ENCODE peak calls at places on chromosomes 13 and 19, in four cellular contexts. One of them, this sample, is unnamed.

GRCh38 chr13:41075034-41075433 is 13.7 kb downstream of the WBP4 start:
- DNase-seq in transverse colon: no peak
- DNase-seq in spleen: no peak
- DNase-seq in breast epithelium: no peak
- DNase-seq in this sample: no peak

GRCh38 chr13:107351305-107351704 is 783.4 kb upstream of the ARGLU1 start:
- DNase-seq in spleen: no peak
- DNase-seq in transverse colon: no peak
- DNase-seq in breast epithelium: no peak
- DNase-seq in this sample: no peak

GRCh38 chr13:89214115-89214514 is 1542.9 kb downstream of the SLITRK5 start:
- DNase-seq in transverse colon: no peak
- DNase-seq in breast epithelium: no peak
- DNase-seq in spleen: no peak
- DNase-seq in this sample: no peak

GRCh38 chr19:47589824-47590223 is 16.9 kb upstream of the ZNF541 start:
- DNase-seq in transverse colon: no peak
- DNase-seq in breast epithelium: no peak
- DNase-seq in spleen: no peak
- DNase-seq in this sample: no peak

GRCh38 chr19:28425431-28425931 is 787.5 kb downstream of the UQCRFS1 start:
- DNase-seq in breast epithelium: no peak
- DNase-seq in spleen: no peak
- DNase-seq in transverse colon: no peak
- DNase-seq in this sample: no peak

GRCh38 chr13:42486711-42487198 is 87.2 kb upstream of the TNFSF11 start:
- DNase-seq in transverse colon: no peak
- DNase-seq in breast epithelium: no peak
- DNase-seq in spleen: no peak
- DNase-seq in this sample: no peak

GRCh38 chr19:16293133-16294085 is 31.2 kb upstream of the KLF2 start:
- DNase-seq in transverse colon: peak
- DNase-seq in spleen: no peak
- DNase-seq in breast epithelium: peak
- DNase-seq in this sample: peak

GRCh38 chr13:39419866-39420265 is 183.1 kb downstream of the LHFPL6 start:
- DNase-seq in transverse colon: no peak
- DNase-seq in spleen: no peak
- DNase-seq in breast epithelium: no peak
- DNase-seq in this sample: no peak

GRCh38 chr13:60369242-60369641 is 27.8 kb upstream of the TDRD3 start:
- DNase-seq in transverse colon: no peak
- DNase-seq in breast epithelium: no peak
- DNase-seq in spleen: no peak
- DNase-seq in this sample: no peak

GRCh38 chr13:91776650-91777193 is 378.3 kb downstream of the GPC5 start:
- DNase-seq in spleen: no peak
- DNase-seq in breast epithelium: no peak
- DNase-seq in transverse colon: no peak
- DNase-seq in this sample: no peak

GRCh38 chr19:48798937-48799336 is 11.9 kb downstream of the BCAT2 start:
- DNase-seq in spleen: no peak
- DNase-seq in transverse colon: no peak
- DNase-seq in breast epithelium: no peak
- DNase-seq in this sample: no peak

GRCh38 chr19:43596842-43597461 is 557 bp downstream of the ZNF576 start:
- DNase-seq in spleen: no peak
- DNase-seq in transverse colon: no peak
- DNase-seq in breast epithelium: no peak
- DNase-seq in this sample: no peak

GRCh38 chr13:49248433-49249002 is 793 bp downstream of the CDADC1 start:
- DNase-seq in spleen: no peak
- DNase-seq in breast epithelium: no peak
- DNase-seq in transverse colon: no peak
- DNase-seq in this sample: no peak

GRCh38 chr13:76994281-76994680 is 2.4 kb downstream of the CLN5 start:
- DNase-seq in spleen: no peak
- DNase-seq in transverse colon: no peak
- DNase-seq in breast epithelium: no peak
- DNase-seq in this sample: no peak

GRCh38 chr19:6047741-6048231 is 62.5 kb downstream of the RFX2 start:
- DNase-seq in breast epithelium: no peak
- DNase-seq in transverse colon: no peak
- DNase-seq in spleen: no peak
- DNase-seq in this sample: peak

GRCh38 chr19:3154957-3155736 is 19.3 kb downstream of the GNA15 start:
- DNase-seq in spleen: peak
- DNase-seq in breast epithelium: peak
- DNase-seq in transverse colon: peak
- DNase-seq in this sample: no peak

GRCh38 chr13:113837554-113838355 is 26.1 kb downstream of the GAS6 start:
- DNase-seq in breast epithelium: peak
- DNase-seq in transverse colon: peak
- DNase-seq in spleen: no peak
- DNase-seq in this sample: peak

GRCh38 chr13:27006519-27007161 is 165.0 kb downstream of the USP12 start:
- DNase-seq in transverse colon: peak
- DNase-seq in breast epithelium: no peak
- DNase-seq in spleen: peak
- DNase-seq in this sample: no peak

GRCh38 chr19:49331616-49332055 is 3.6 kb upstream of the CD37 start:
- DNase-seq in breast epithelium: peak
- DNase-seq in transverse colon: no peak
- DNase-seq in spleen: peak
- DNase-seq in this sample: peak

GRCh38 chr13:49098198-49098597 is 121.9 kb upstream of the MLNR start:
- DNase-seq in breast epithelium: peak
- DNase-seq in transverse colon: no peak
- DNase-seq in spleen: no peak
- DNase-seq in this sample: no peak

GRCh38 chr13:44971656-44972595 is 17.3 kb downstream of the NUFIP1 start:
- DNase-seq in transverse colon: no peak
- DNase-seq in breast epithelium: no peak
- DNase-seq in spleen: no peak
- DNase-seq in this sample: no peak

GRCh38 chr13:36788276-36788675 is 30.7 kb upstream of the RFXAP start:
- DNase-seq in spleen: no peak
- DNase-seq in breast epithelium: no peak
- DNase-seq in transverse colon: no peak
- DNase-seq in this sample: peak

GRCh38 chr19:52007436-52007804 is 591 bp downstream of the ZNF615 start:
- DNase-seq in transverse colon: no peak
- DNase-seq in spleen: no peak
- DNase-seq in breast epithelium: no peak
- DNase-seq in this sample: no peak

GRCh38 chr19:37991841-37992248 is 84.8 kb downstream of the SIPA1L3 start:
- DNase-seq in transverse colon: no peak
- DNase-seq in spleen: peak
- DNase-seq in breast epithelium: no peak
- DNase-seq in this sample: no peak

GRCh38 chr19:18848860-18849661 is 17.3 kb downstream of the UPF1 start:
- DNase-seq in spleen: peak
- DNase-seq in transverse colon: peak
- DNase-seq in breast epithelium: peak
- DNase-seq in this sample: peak

GRCh38 chr19:2494447-2495129 is 18.7 kb downstream of the GADD45B start:
- DNase-seq in breast epithelium: peak
- DNase-seq in transverse colon: peak
- DNase-seq in spleen: peak
- DNase-seq in this sample: no peak

GRCh38 chr13:98358933-98359332 is 181.9 kb upstream of the RNF113B start:
- DNase-seq in spleen: no peak
- DNase-seq in breast epithelium: no peak
- DNase-seq in transverse colon: no peak
- DNase-seq in this sample: no peak

GRCh38 chr19:47544476-47544875 is 28.5 kb downstream of the ZNF541 start:
- DNase-seq in spleen: no peak
- DNase-seq in breast epithelium: no peak
- DNase-seq in transverse colon: no peak
- DNase-seq in this sample: no peak

GRCh38 chr13:113110852-113111315 is 5.3 kb downstream of the F7 start:
- DNase-seq in transverse colon: peak
- DNase-seq in spleen: no peak
- DNase-seq in breast epithelium: no peak
- DNase-seq in this sample: no peak

GRCh38 chr13:51457086-51457485 is 4.2 kb upstream of the INTS6 start:
- DNase-seq in transverse colon: no peak
- DNase-seq in breast epithelium: no peak
- DNase-seq in spleen: no peak
- DNase-seq in this sample: no peak

GRCh38 chr19:30651066-30651465 is 278.9 kb downstream of the ZNF536 start:
- DNase-seq in transverse colon: no peak
- DNase-seq in breast epithelium: no peak
- DNase-seq in spleen: no peak
- DNase-seq in this sample: no peak
- H3K4me3 ChIP-seq in transverse colon: no peak
- H3K4me3 ChIP-seq in breast epithelium: no peak
- H3K4me3 ChIP-seq in spleen: no peak
- H3K4me3 ChIP-seq in this sample: no peak

GRCh38 chr13:23728807-23729206 is 158.6 kb downstream of the TNFRSF19 start:
- DNase-seq in transverse colon: no peak
- DNase-seq in breast epithelium: no peak
- DNase-seq in spleen: no peak
- DNase-seq in this sample: no peak
- TF ChIP-seq POLR2AphosphoS5 in transverse colon: no peak
- TF ChIP-seq POLR2AphosphoS5 in breast epithelium: peak
- TF ChIP-seq POLR2AphosphoS5 in spleen: no peak
- TF ChIP-seq POLR2AphosphoS5 in this sample: no peak

GRCh38 chr19:12983091-12983490 is 12.2 kb upstream of the NFIX start:
- DNase-seq in spleen: no peak
- DNase-seq in breast epithelium: no peak
- DNase-seq in transverse colon: no peak
- DNase-seq in this sample: no peak
- H3K4me3 ChIP-seq in spleen: no peak
- H3K4me3 ChIP-seq in breast epithelium: no peak
- H3K4me3 ChIP-seq in transverse colon: peak
- H3K4me3 ChIP-seq in this sample: peak

DNA sequence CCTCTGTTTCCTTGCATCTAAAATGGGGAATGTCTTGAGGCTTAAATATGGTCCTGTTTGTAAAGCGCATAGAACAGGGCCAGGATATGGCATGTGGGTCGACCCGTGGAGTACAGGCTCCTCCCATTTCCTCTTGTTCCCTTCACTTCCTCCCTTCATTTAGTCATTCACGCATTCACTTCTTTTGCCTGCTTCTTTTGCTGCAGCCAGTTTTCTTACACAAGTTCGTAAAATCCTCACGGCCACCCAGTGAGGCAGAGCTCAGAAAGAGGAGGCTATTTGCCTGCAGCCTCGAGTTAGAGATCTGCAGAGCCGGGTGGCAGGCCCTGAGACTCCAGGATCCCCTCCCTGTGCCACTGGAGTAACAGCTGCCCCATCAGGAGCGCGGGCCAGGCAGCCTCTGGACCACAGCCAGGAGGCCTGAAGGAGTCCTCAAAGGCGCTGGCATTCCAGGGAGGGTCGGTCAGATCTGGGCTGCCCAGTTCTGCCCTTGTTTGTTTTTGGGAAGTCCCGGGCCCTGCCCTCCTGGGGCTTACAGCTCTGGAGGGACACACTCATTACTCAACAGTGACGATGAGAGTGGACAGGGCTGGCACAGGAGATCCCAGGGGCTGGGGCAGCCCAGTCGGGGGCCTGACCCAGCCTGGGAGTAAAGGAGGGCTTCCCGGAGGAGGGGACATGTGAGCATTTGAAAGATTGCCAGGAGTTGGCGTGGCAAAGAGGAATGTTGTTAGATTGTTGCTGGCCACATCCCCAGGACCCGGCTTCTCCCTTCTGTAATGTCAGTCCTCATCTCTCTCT is 4.6 kb downstream of the PPP5C start:
- DNase-seq in spleen: no peak
- DNase-seq in breast epithelium: no peak
- DNase-seq in transverse colon: peak
- DNase-seq in this sample: no peak
- TF ChIP-seq POLR2AphosphoS5 in spleen: peak
- TF ChIP-seq POLR2AphosphoS5 in breast epithelium: no peak
- TF ChIP-seq POLR2AphosphoS5 in transverse colon: no peak
- TF ChIP-seq POLR2AphosphoS5 in this sample: no peak

This sample was measured in esophagus muscularis mucosa.